ENCODE peak calls at places on chromosomes 4 and X, in six cellular contexts. One of them, this sample, is unnamed.

GRCh38 chrX:122238801-122239200 is 945.3 kb upstream of the GRIA3 start:
- DNase-seq in uterus: no peak
- DNase-seq in A549: no peak
- DNase-seq in testis: no peak
- DNase-seq in sigmoid colon: no peak
- DNase-seq in esophagus squamous epithelium: no peak
- DNase-seq in this sample: no peak

GRCh38 chr4:161714928-161715327 is 448.9 kb downstream of the FSTL5 start:
- DNase-seq in uterus: no peak
- DNase-seq in A549: no peak
- DNase-seq in testis: no peak
- DNase-seq in sigmoid colon: no peak
- DNase-seq in esophagus squamous epithelium: no peak
- DNase-seq in this sample: no peak

GRCh38 chrX:48938721-48939416 is 18.5 kb downstream of the OTUD5 start:
- DNase-seq in uterus: no peak
- DNase-seq in A549: no peak
- DNase-seq in testis: no peak
- DNase-seq in sigmoid colon: no peak
- DNase-seq in esophagus squamous epithelium: no peak
- DNase-seq in this sample: peak; percentile 85

GRCh38 chr4:98558366-98558765 is 100.0 kb downstream of the TSPAN5 start:
- DNase-seq in uterus: no peak
- DNase-seq in A549: no peak
- DNase-seq in testis: no peak
- DNase-seq in sigmoid colon: no peak
- DNase-seq in esophagus squamous epithelium: no peak
- DNase-seq in this sample: no peak

GRCh38 chr4:41400296-41400695 is 137.7 kb upstream of the LIMCH1 start:
- DNase-seq in uterus: no peak
- DNase-seq in A549: no peak
- DNase-seq in testis: no peak
- DNase-seq in sigmoid colon: no peak
- DNase-seq in esophagus squamous epithelium: no peak
- DNase-seq in this sample: no peak

GRCh38 chrX:102712967-102713677 is 874 bp downstream of the GPRASP2 start:
- DNase-seq in uterus: peak; percentile 68
- DNase-seq in A549: peak; percentile 70
- DNase-seq in testis: peak; percentile 76
- DNase-seq in sigmoid colon: peak; percentile 88
- DNase-seq in esophagus squamous epithelium: no peak
- DNase-seq in this sample: peak; percentile 52

GRCh38 chr4:119040711-119041185 is 94.9 kb upstream of the MYOZ2 start:
- DNase-seq in uterus: no peak
- DNase-seq in A549: no peak
- DNase-seq in testis: no peak
- DNase-seq in sigmoid colon: no peak
- DNase-seq in esophagus squamous epithelium: no peak
- DNase-seq in this sample: no peak

GRCh38 chr4:181528570-181529184 is 714.5 kb upstream of the TENM3 start:
- DNase-seq in uterus: no peak
- DNase-seq in A549: peak; percentile 55
- DNase-seq in testis: peak; percentile 80
- DNase-seq in sigmoid colon: no peak
- DNase-seq in esophagus squamous epithelium: no peak
- DNase-seq in this sample: peak; percentile 78

GRCh38 chr4:55947254-55947882 is 1.4 kb upstream of the CEP135 start:
- DNase-seq in uterus: no peak
- DNase-seq in A549: no peak
- DNase-seq in testis: no peak
- DNase-seq in sigmoid colon: no peak
- DNase-seq in esophagus squamous epithelium: no peak
- DNase-seq in this sample: peak; percentile 16

GRCh38 chrX:49179358-49179757 is 6.8 kb downstream of the PRICKLE3 start:
- DNase-seq in uterus: no peak
- DNase-seq in A549: no peak
- DNase-seq in testis: no peak
- DNase-seq in sigmoid colon: no peak
- DNase-seq in esophagus squamous epithelium: no peak
- DNase-seq in this sample: no peak

GRCh38 chrX:153554519-153555167 is 37.2 kb downstream of the ATP2B3 start:
- DNase-seq in uterus: peak; percentile 55
- DNase-seq in A549: peak; percentile 60
- DNase-seq in testis: peak; percentile 72
- DNase-seq in sigmoid colon: peak; percentile 82
- DNase-seq in esophagus squamous epithelium: no peak
- DNase-seq in this sample: peak; percentile 80

GRCh38 chr4:73729534-73730165 is 10.7 kb upstream of the CXCL8 start:
- DNase-seq in uterus: peak; percentile 48
- DNase-seq in A549: peak; percentile 71
- DNase-seq in testis: peak; percentile 70
- DNase-seq in sigmoid colon: peak; percentile 85
- DNase-seq in esophagus squamous epithelium: no peak
- DNase-seq in this sample: no peak

GRCh38 chrX:24396236-24396929 is 35.9 kb downstream of the SUPT20HL1 start:
- DNase-seq in uterus: no peak
- DNase-seq in A549: no peak
- DNase-seq in testis: no peak
- DNase-seq in sigmoid colon: no peak
- DNase-seq in esophagus squamous epithelium: no peak
- DNase-seq in this sample: no peak

GRCh38 chr4:52017809-52018208 is 2.4 kb downstream of the LRRC66 start:
- DNase-seq in uterus: no peak
- DNase-seq in A549: no peak
- DNase-seq in testis: no peak
- DNase-seq in sigmoid colon: no peak
- DNase-seq in esophagus squamous epithelium: no peak
- DNase-seq in this sample: no peak

GRCh38 chr4:31069151-31069550 is 349.0 kb downstream of the PCDH7 start:
- DNase-seq in uterus: no peak
- DNase-seq in A549: no peak
- DNase-seq in testis: no peak
- DNase-seq in sigmoid colon: no peak
- DNase-seq in esophagus squamous epithelium: no peak
- DNase-seq in this sample: no peak
- H3K4me1 ChIP-seq in uterus: no peaks in the 10 kb centered on the region
- H3K4me1 ChIP-seq in A549: no peaks in the 10 kb centered on the region
- H3K4me1 ChIP-seq in testis: no peaks in the 10 kb centered on the region
- H3K4me1 ChIP-seq in sigmoid colon: peaks cover 18% of the 10 kb centered on the region
- H3K4me1 ChIP-seq in esophagus squamous epithelium: no peaks in the 10 kb centered on the region
- H3K4me1 ChIP-seq in this sample: no peaks in the 10 kb centered on the region

DNA sequence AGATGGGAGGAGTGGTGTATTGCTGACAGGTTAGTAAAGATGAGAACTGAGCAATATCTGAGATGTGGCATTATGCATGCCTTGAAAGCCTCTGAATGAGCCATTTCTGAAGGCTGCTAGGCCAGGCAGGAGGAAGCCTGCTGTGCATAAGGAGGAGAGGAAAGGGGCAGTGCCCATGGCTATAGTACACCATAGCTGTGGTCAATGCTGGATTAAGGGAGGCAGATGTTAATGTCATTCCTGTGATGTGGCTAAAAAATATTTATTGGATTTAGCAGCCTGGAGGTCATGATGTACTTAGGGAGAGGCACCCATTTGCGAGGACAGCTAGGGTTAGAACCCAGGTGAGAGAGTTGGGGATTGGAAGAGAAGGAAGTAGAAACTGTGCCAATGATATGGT is 130.0 kb upstream of the LNX1 start:
- DNase-seq in uterus: no peak
- DNase-seq in A549: no peak
- DNase-seq in testis: no peak
- DNase-seq in sigmoid colon: no peak
- DNase-seq in esophagus squamous epithelium: no peak
- DNase-seq in this sample: no peak
- H3K4me1 ChIP-seq in uterus: no peaks in the 10 kb centered on the region
- H3K4me1 ChIP-seq in A549: no peaks in the 10 kb centered on the region
- H3K4me1 ChIP-seq in testis: no peaks in the 10 kb centered on the region
- H3K4me1 ChIP-seq in sigmoid colon: no peaks in the 10 kb centered on the region
- H3K4me1 ChIP-seq in esophagus squamous epithelium: no peaks in the 10 kb centered on the region
- H3K4me1 ChIP-seq in this sample: no peaks in the 10 kb centered on the region

DNA sequence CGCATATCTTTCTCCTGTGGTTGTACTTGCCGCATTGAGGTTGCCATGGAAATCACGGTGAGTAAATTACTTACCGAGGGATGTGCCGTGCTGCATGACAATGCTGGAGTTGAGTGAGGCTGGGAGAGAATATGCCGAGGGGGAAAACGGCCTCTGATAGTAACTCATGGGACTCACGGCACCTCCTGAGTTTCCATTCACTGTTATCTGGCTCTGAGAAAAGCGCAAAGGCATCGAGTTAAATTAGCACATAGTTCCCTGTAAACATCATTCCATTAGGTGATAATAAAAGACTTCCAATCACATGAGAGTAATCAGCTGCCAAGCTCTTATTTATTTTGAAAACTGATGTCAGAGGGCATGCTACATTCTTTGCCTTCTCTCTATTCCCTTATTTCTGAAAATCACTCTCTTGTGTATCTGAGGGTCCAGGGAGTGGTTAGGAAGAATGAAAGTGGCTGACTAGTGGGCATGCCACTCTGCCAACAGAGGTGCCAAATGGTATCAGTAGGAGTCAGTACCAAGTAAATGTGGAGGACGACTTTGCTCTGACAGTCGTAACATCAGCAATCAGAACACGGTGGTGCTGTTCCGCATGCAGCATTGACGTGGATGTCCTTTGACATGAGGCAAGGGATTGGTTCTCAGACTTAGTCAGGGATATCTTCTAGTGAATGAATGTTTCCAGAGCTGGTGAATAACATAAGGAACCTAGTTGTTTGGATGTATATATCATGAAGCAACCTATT is 126.9 kb upstream of the PDLIM3 start:
- DNase-seq in uterus: no peak
- DNase-seq in A549: no peak
- DNase-seq in testis: no peak
- DNase-seq in sigmoid colon: no peak
- DNase-seq in esophagus squamous epithelium: no peak
- DNase-seq in this sample: no peak
- H3K4me1 ChIP-seq in uterus: no peaks in the 10 kb centered on the region
- H3K4me1 ChIP-seq in A549: no peaks in the 10 kb centered on the region
- H3K4me1 ChIP-seq in testis: no peaks in the 10 kb centered on the region
- H3K4me1 ChIP-seq in sigmoid colon: peaks cover 29% of the 10 kb centered on the region
- H3K4me1 ChIP-seq in esophagus squamous epithelium: no peaks in the 10 kb centered on the region
- H3K4me1 ChIP-seq in this sample: no peaks in the 10 kb centered on the region

GRCh38 chrX:83516597-83516996 is 8.5 kb downstream of the POU3F4 start:
- DNase-seq in uterus: no peak
- DNase-seq in A549: no peak
- DNase-seq in testis: no peak
- DNase-seq in sigmoid colon: no peak
- DNase-seq in esophagus squamous epithelium: no peak
- DNase-seq in this sample: no peak

DNA sequence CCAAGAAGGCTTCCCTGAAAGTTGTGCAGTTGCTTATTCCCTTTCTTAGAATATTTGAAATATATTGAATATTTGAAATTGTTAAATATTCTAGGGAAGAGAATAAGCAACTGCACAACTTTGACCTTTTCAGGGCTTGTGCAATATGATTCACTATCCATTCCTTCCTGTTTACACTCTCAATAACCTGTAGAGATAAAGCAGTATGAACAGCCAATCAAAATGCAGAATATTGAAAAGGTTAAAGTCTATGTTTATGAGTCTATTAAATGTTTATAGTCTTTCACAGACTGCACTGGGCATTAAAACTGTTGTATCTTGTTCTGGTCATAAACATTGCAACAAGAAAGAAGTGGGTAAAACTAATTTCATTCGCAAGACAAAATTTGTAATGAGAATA is 13.8 kb downstream of the POU3F4 start:
- DNase-seq in uterus: no peak
- DNase-seq in A549: no peak
- DNase-seq in testis: no peak
- DNase-seq in sigmoid colon: no peak
- DNase-seq in esophagus squamous epithelium: no peak
- DNase-seq in this sample: no peak
- H3K4me1 ChIP-seq in uterus: no peaks in the 10 kb centered on the region
- H3K4me1 ChIP-seq in A549: no peaks in the 10 kb centered on the region
- H3K4me1 ChIP-seq in testis: no peaks in the 10 kb centered on the region
- H3K4me1 ChIP-seq in sigmoid colon: no peaks in the 10 kb centered on the region
- H3K4me1 ChIP-seq in esophagus squamous epithelium: no peaks in the 10 kb centered on the region
- H3K4me1 ChIP-seq in this sample: no peaks in the 10 kb centered on the region